ENCODE peak calls at places on chromosomes 12 and 14, in five cellular contexts. One of them, this sample, is unnamed.

GRCh38 chr12:28755027-28755426 is 394.1 kb upstream of the FAR2 start:
- ATAC-seq in heart right ventricle: no peak
- ATAC-seq in HCT116: no peak
- ATAC-seq in RWPE2: no peak
- ATAC-seq in right cardiac atrium: no peak
- ATAC-seq in this sample: no peak

GRCh38 chr12:19822476-19822875 is 383.2 kb downstream of the AEBP2 start:
- ATAC-seq in heart right ventricle: no peak
- ATAC-seq in HCT116: no peak
- ATAC-seq in RWPE2: no peak
- ATAC-seq in right cardiac atrium: no peak
- ATAC-seq in this sample: no peak

GRCh38 chr12:14942532-14942931 is 4.2 kb upstream of the ERP27 start:
- ATAC-seq in heart right ventricle: no peak
- ATAC-seq in HCT116: no peak
- ATAC-seq in RWPE2: no peak
- ATAC-seq in right cardiac atrium: no peak
- ATAC-seq in this sample: no peak

GRCh38 chr12:23753627-23754358 is 195.7 kb downstream of the SOX5 start:
- ATAC-seq in heart right ventricle: no peak
- ATAC-seq in HCT116: no peak
- ATAC-seq in RWPE2: no peak
- ATAC-seq in right cardiac atrium: no peak
- ATAC-seq in this sample: no peak

GRCh38 chr12:123034022-123034541 is 53.6 kb downstream of the ARL6IP4 start:
- ATAC-seq in heart right ventricle: no peak
- ATAC-seq in HCT116: no peak
- ATAC-seq in RWPE2: no peak
- ATAC-seq in right cardiac atrium: peak
- ATAC-seq in this sample: no peak

GRCh38 chr12:64273527-64274403 is 51.7 kb upstream of the KICS2 start:
- ATAC-seq in heart right ventricle: no peak
- ATAC-seq in HCT116: peak
- ATAC-seq in RWPE2: peak
- ATAC-seq in right cardiac atrium: no peak
- ATAC-seq in this sample: peak

GRCh38 chr12:121579981-121580868 is 598 bp downstream of the KDM2B start:
- ATAC-seq in heart right ventricle: peak
- ATAC-seq in HCT116: peak
- ATAC-seq in RWPE2: peak
- ATAC-seq in right cardiac atrium: peak
- ATAC-seq in this sample: peak

GRCh38 chr12:24414421-24414820 is 465.0 kb upstream of the SOX5 start:
- ATAC-seq in heart right ventricle: no peak
- ATAC-seq in HCT116: no peak
- ATAC-seq in RWPE2: no peak
- ATAC-seq in right cardiac atrium: no peak
- ATAC-seq in this sample: no peak

GRCh38 chr14:102633906-102634595 is 41.6 kb downstream of the RCOR1 start:
- ATAC-seq in heart right ventricle: no peak
- ATAC-seq in HCT116: no peak
- ATAC-seq in RWPE2: no peak
- ATAC-seq in right cardiac atrium: no peak
- ATAC-seq in this sample: peak

GRCh38 chr12:75209782-75210138 is at the start of gene KCNC2:
- ATAC-seq in heart right ventricle: no peak
- ATAC-seq in HCT116: no peak
- ATAC-seq in RWPE2: no peak
- ATAC-seq in right cardiac atrium: no peak
- ATAC-seq in this sample: no peak

GRCh38 chr12:62533755-62534107 is 67.1 kb downstream of the MON2 start:
- ATAC-seq in heart right ventricle: no peak
- ATAC-seq in HCT116: no peak
- ATAC-seq in RWPE2: no peak
- ATAC-seq in right cardiac atrium: peak
- ATAC-seq in this sample: no peak

GRCh38 chr12:30796508-30796780 is 41.7 kb upstream of the CAPRIN2 start:
- ATAC-seq in heart right ventricle: peak
- ATAC-seq in HCT116: peak
- ATAC-seq in RWPE2: peak
- ATAC-seq in right cardiac atrium: peak
- ATAC-seq in this sample: no peak

This sample was measured in esophagus mucosa.